ENCODE peak calls at places on chromosome 2, in six cellular contexts. N is ascending aorta, P is body of pancreas, L is keratinocyte, J is SJCRH30, V is aorta. Z is an unnamed sample.

GRCh38 chr2:45808294-45808693 is 156.8 kb downstream of the PRKCE start:
- DNase-seq in N (no peak), L (no peak), J (peak; percentile 37), V (no peak), P (no peak), Z (no peak)

GRCh38 chr2:19868705-19869550 is 32.9 kb downstream of the TTC32 start:
- DNase-seq in L (no peak), V (peak; percentile 63), N (no peak), J (no peak), P (peak; percentile 47), Z (peak; percentile 16)

GRCh38 chr2:41803361-41803760 is 244.5 kb upstream of the PKDCC start:
- DNase-seq in N (no peak), L (no peak), V (no peak), J (no peak), P (no peak), Z (no peak)

GRCh38 chr2:226887940-226888339 is 52.1 kb downstream of the RHBDD1 start:
- DNase-seq in V (no peak), N (no peak), L (no peak), J (no peak), P (no peak), Z (no peak)

GRCh38 chr2:17191223-17191622 is 327.0 kb downstream of the RAD51AP2 start:
- DNase-seq in J (no peak), L (no peak), P (no peak), V (no peak), N (no peak), Z (no peak)

GRCh38 chr2:186653511-186653910 is 40.3 kb upstream of the FAM171B start:
- DNase-seq in V (no peak), N (no peak), J (no peak), P (no peak), L (no peak), Z (no peak)

GRCh38 chr2:199590323-199590915 is 132.7 kb upstream of the SATB2 start:
- DNase-seq in L (no peak), J (no peak), P (no peak), V (no peak), N (no peak), Z (no peak)

GRCh38 chr2:218745559-218746469 is 35.2 kb downstream of the TTLL4 start:
- DNase-seq in V (no peak), P (peak; percentile 70), J (peak; percentile 96), L (no peak), N (no peak), Z (no peak)

GRCh38 chr2:35510641-35511040 is 844.9 kb upstream of the CRIM1 start:
- DNase-seq in V (no peak), P (no peak), N (no peak), J (peak; percentile 22), L (no peak), Z (no peak)

GRCh38 chr2:171522057-171522803 is at the start of gene CYBRD1:
- DNase-seq in J (peak; percentile 91), N (peak; percentile 47), P (peak; percentile 48), V (peak; percentile 96), L (no peak), Z (no peak)

GRCh38 chr2:179129574-179130238 is 79.8 kb upstream of the CCDC141 start:
- DNase-seq in N (no peak), L (no peak), J (peak; percentile 51), P (no peak), V (no peak), Z (no peak)

GRCh38 chr2:226423498-226423960 is 376.1 kb downstream of the IRS1 start:
- DNase-seq in L (no peak), P (no peak), N (no peak), V (peak; percentile 41), J (peak; percentile 54), Z (peak; percentile 17)

GRCh38 chr2:236632295-236633218 is 62.9 kb downstream of the ACKR3 start:
- DNase-seq in L (no peak), V (peak; percentile 22), N (no peak), J (no peak), P (no peak), Z (no peak)

GRCh38 chr2:142857247-142858154 is 20.0 kb upstream of the KYNU start:
- DNase-seq in P (no peak), V (no peak), N (no peak), L (no peak), J (no peak), Z (no peak)

DNA sequence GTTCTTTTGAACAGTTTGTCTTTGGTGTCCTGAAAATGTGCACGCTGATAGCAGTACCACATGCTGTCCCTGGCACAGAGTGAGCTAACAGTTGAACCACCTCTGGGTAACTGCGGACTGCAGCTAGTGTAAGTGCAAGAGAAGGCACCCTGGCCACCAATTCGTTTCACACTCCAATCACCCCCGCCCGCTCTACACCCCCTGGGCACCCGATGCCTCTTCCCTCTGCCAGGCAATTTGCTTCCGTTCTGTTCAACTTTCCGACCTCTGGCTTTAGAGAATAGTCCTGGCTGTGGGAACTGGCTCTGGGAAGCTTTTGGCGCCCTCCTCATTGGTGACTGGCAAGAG is 1.4 kb downstream of the DOCK10 start:
- DNase-seq in J (no peak), L (no peak), P (no peak), V (peak; percentile 42), N (no peak), Z (no peak)
- H3K27ac ChIP-seq in J (no peak overlapping the region), L (no peak overlapping the region), P (no peak overlapping the region), V (no peak overlapping the region), N (no peak overlapping the region), Z (peak overlapping the region; percentile 96)

DNA sequence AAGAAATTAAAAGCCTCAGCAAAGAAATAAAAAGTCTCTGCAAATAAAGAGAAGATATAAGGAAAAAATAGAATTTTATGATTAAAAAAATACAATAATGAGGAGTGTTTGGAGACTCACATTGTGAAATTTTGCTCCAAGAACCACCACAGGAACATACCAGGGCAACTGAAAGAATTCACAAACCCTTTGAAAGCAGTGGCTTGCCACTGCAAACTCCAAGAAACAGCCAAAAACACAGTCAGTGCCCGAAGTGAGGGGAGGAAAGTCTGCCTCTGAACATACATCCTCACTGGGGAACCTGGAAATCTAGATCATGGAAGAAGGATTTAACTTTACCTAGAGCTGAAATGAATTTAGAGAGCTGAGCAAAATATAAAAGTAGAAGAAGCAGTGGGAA is 33.1 kb downstream of the EVA1A start:
- DNase-seq in P (no peak), J (no peak), N (no peak), V (no peak), L (no peak), Z (no peak)
- H3K4me1 ChIP-seq in P (peaks cover 25% of the 10 kb centered on the region), J (no peaks in the 10 kb centered on the region), N (no peaks in the 10 kb centered on the region), V (no peaks in the 10 kb centered on the region), L (peaks cover 54% of the 10 kb centered on the region), Z (no peaks in the 10 kb centered on the region)

GRCh38 chr2:176763111-176763510 is 449.5 kb upstream of the HNRNPA3 start:
- DNase-seq in L (no peak), N (no peak), J (no peak), P (no peak), V (no peak), Z (no peak)

GRCh38 chr2:176769021-176769420 is 443.6 kb upstream of the HNRNPA3 start:
- DNase-seq in L (no peak), V (no peak), P (no peak), J (no peak), N (no peak), Z (no peak)

GRCh38 chr2:176763871-176764404 is 448.7 kb upstream of the HNRNPA3 start:
- DNase-seq in L (no peak), N (no peak), V (no peak), P (no peak), J (no peak), Z (no peak)

GRCh38 chr2:176768185-176768584 is 444.4 kb upstream of the HNRNPA3 start:
- DNase-seq in P (peak; percentile 64), J (peak; percentile 25), N (no peak), V (no peak), L (no peak), Z (no peak)

DNA sequence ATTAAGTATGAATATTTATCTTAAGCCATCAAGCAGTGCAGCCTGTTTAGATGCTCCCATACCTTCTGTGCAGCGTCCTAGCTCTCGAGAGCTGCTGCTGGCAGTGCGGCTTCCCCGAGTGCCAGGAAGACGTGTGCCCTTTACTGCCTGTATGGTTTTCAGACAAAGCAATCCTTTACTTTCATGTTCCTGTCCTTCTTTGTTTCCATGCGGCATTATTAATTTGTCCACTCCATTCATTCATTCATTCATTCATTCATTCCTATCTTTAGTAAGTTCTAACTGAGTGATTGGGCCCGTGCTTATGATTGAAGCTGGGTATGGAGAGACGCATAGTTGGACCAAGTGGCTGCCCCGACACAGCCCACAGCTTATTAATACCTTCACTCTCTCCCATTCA is 446.6 kb upstream of the HNRNPA3 start:
- DNase-seq in P (no peak), N (no peak), V (no peak), J (no peak), L (no peak), Z (no peak)
- H3K36me3 ChIP-seq in P (no peaks in the 10 kb centered on the region), N (no peaks in the 10 kb centered on the region), V (no peaks in the 10 kb centered on the region), J (no peaks in the 10 kb centered on the region), L (no peaks in the 10 kb centered on the region), Z (no peaks in the 10 kb centered on the region)

GRCh38 chr2:74571058-74571457 is 16.5 kb downstream of the DOK1 start:
- DNase-seq in J (no peak), V (no peak), N (no peak), L (no peak), P (no peak), Z (no peak)

GRCh38 chr2:74566423-74567085 is 12.0 kb downstream of the DOK1 start:
- DNase-seq in N (no peak), V (no peak), J (no peak), L (no peak), P (no peak), Z (no peak)

GRCh38 chr2:74569686-74570085 is 15.2 kb downstream of the DOK1 start:
- DNase-seq in P (no peak), N (no peak), L (no peak), J (no peak), V (no peak), Z (no peak)

GRCh38 chr2:74564222-74564621 is 9.7 kb downstream of the DOK1 start:
- DNase-seq in L (peak; percentile 89), N (no peak), P (no peak), V (no peak), J (no peak), Z (no peak)

DNA sequence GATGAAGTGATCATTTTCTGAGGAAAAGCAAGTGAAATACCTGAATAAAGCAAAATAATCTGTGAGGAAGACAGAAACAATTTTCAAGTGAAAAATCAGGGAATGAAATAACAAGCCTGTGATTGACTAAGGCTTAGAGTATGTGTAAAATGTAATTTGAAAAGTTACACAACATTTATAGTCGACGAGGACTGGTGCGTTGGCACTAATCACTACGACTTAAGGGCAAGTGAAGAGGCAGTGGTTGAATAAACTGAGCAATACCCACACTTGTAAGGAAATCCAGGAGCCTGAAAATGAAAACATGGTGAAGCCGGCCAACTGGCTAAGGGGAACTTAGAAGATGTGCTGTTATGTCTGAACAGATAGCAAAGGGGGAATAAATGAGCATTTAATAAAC is 13.3 kb downstream of the DOK1 start:
- DNase-seq in L (no peak), V (no peak), J (no peak), P (no peak), N (no peak), Z (no peak)
- H3K27ac ChIP-seq in L (peak overlapping the region; percentile 55), V (no peak overlapping the region), J (no peak overlapping the region), P (no peak overlapping the region), N (no peak overlapping the region), Z (no peak overlapping the region)

DNA sequence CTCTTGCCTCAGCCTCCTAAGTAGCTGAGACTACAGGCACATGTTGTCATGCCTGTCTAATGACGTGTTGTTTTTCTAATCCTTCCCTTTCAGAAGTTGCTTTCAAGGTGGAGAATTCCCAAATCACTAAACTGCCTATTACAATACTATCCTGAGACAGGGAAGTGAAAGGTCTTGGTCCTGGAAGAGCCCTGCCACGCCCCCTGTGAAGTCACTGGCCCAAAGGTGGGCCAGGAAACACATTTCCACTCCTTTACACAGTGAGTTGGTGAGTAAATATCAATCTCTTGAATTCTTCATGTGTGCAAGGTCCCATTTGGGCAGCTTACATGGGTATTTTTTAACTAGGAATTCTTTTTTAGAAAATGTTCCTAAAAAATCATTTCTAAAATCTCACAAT is 150.1 kb downstream of the THADA start:
- DNase-seq in N (no peak), J (no peak), P (no peak), L (no peak), V (no peak), Z (no peak)
- H3K4me1 ChIP-seq in N (no peaks in the 10 kb centered on the region), J (no peaks in the 10 kb centered on the region), P (peaks cover 17% of the 10 kb centered on the region), L (peaks cover 2% of the 10 kb centered on the region), V (no peaks in the 10 kb centered on the region), Z (no peaks in the 10 kb centered on the region)